ENCODE peak calls at places on chromosomes 11 and 22, in eight cellular contexts. U is adrenal gland, G is fibroblast of lung, X is brain microvascular endothelial cell, V is gastrocnemius medialis, W is stomach, O is GM23338, M is tibial nerve. S is an unnamed sample.

GRCh38 chr11:17694711-17695110 is 24.7 kb upstream of the MYOD1 start:
- DNase-seq in U (no peak), G (no peak), X (no peak), V (no peak), W (no peak), O (no peak), M (no peak), S (no peak)

GRCh38 chr11:125535585-125535984 is 33.7 kb upstream of the EI24 start:
- DNase-seq in U (no peak), G (no peak), X (no peak), V (no peak), W (no peak), O (no peak), M (no peak), S (no peak)

GRCh38 chr11:24559315-24559714 is 62.5 kb downstream of the LUZP2 start:
- DNase-seq in U (no peak), G (no peak), X (no peak), V (no peak), W (no peak), O (no peak), M (no peak), S (no peak)

GRCh38 chr11:86637976-86638375 is 34.4 kb downstream of the ME3 start:
- DNase-seq in U (no peak), G (no peak), X (no peak), V (no peak), W (no peak), O (no peak), M (no peak), S (no peak)

GRCh38 chr22:38230108-38230825 is 28.5 kb downstream of the MAFF start:
- DNase-seq in U (peak; percentile 78), G (peak; percentile 47), X (no peak), V (no peak), W (peak; percentile 82), O (peak; percentile 73), M (no peak), S (no peak)

GRCh38 chr11:113521737-113522517 is 46.7 kb upstream of the DRD2 start:
- DNase-seq in U (peak; percentile 20), G (no peak), X (no peak), V (no peak), W (no peak), O (no peak), M (no peak), S (no peak)

GRCh38 chr22:46108564-46109473 is 41.5 kb upstream of the PPARA start:
- DNase-seq in U (peak; percentile 85), G (no peak), X (no peak), V (no peak), W (peak; percentile 79), O (peak; percentile 30), M (no peak), S (no peak)

GRCh38 chr22:17191163-17191562 is 28.1 kb downstream of the ADA2 start:
- DNase-seq in U (no peak), G (peak; percentile 53), X (peak; percentile 53), V (no peak), W (no peak), O (no peak), M (no peak), S (no peak)

GRCh38 chr11:116371146-116371545 is 401.6 kb downstream of the BUD13 start:
- DNase-seq in U (no peak), G (no peak), X (no peak), V (no peak), W (no peak), O (no peak), M (no peak), S (no peak)

GRCh38 chr11:11025087-11025486 is 167.2 kb upstream of the ZBED5 start:
- DNase-seq in U (no peak), G (peak; percentile 47), X (peak; percentile 67), V (no peak), W (no peak), O (no peak), M (no peak), S (no peak)

GRCh38 chr22:48483764-48484528 is 1343.7 kb downstream of the BRD1 start:
- DNase-seq in U (no peak), G (no peak), X (no peak), V (no peak), W (no peak), O (no peak), M (no peak), S (peak; percentile 38)

GRCh38 chr11:94525933-94526332 is 13.7 kb downstream of the C11orf97 start:
- DNase-seq in U (peak; percentile 84), G (peak; percentile 62), X (peak; percentile 65), V (no peak), W (peak; percentile 88), O (peak; percentile 14), M (peak; percentile 53), S (peak; percentile 90)

GRCh38 chr11:68370211-68371111 is 58.1 kb downstream of the LRP5 start:
- DNase-seq in U (no peak), G (no peak), X (peak; percentile 31), V (no peak), W (no peak), O (no peak), M (no peak), S (no peak)

GRCh38 chr22:16967453-16968217 is 40.4 kb downstream of the GAB4 start:
- DNase-seq in U (no peak), G (no peak), X (no peak), V (no peak), W (no peak), O (no peak), M (no peak), S (no peak)

GRCh38 chr11:37988031-37988430 is 1390.0 kb upstream of the RAG2 start:
- DNase-seq in U (no peak), G (peak; percentile 86), X (peak; percentile 42), V (no peak), W (no peak), O (no peak), M (no peak), S (no peak)

GRCh38 chr22:44711236-44711560 is 9.2 kb downstream of the PRR5 start:
- DNase-seq in U (no peak), G (no peak), X (no peak), V (no peak), W (no peak), O (no peak), M (no peak), S (no peak)

GRCh38 chr22:46072030-46072881 is 78.1 kb upstream of the PPARA start:
- DNase-seq in U (peak; percentile 80), G (no peak), X (no peak), V (no peak), W (peak; percentile 82), O (peak; percentile 60), M (peak; percentile 44), S (peak; percentile 92)

GRCh38 chr11:13215157-13215556 is 62.4 kb upstream of the BMAL1 start:
- DNase-seq in U (no peak), G (peak; percentile 89), X (peak; percentile 83), V (no peak), W (no peak), O (no peak), M (no peak), S (no peak)

DNA sequence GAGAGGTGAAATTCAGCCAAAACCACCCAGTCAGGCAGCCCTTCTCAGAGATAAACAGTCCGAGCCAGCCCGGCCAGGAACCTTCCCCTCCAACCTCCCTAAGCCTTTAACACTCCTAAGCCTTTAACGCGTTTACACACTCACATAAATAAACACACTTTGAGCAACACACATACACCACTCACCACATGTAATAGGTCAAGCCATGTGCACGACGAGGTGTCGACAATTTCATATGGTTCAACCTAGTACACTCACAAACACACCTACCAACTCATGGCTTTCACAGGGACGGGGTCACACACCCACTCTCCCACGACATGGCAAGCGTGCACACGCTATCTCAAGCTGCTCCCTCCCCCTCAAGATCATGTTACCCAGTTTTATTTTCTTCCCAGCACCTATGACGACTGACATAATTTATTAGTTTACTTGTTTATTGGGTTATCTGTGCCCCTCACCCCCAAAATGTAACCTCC is 15.5 kb downstream of the SLC43A1 start:
- DNase-seq in U (no peak), G (no peak), X (no peak), V (no peak), W (no peak), O (no peak), M (no peak), S (no peak)
- H3K27ac ChIP-seq in U (peak overlapping the region; percentile 67), G (peak overlapping the region; percentile 35), X (no peak overlapping the region), V (peak overlapping the region; percentile 95), W (peak overlapping the region; percentile 92), O (peak overlapping the region; percentile 83), M (peak overlapping the region; percentile 66), S (peak overlapping the region; percentile 51)

GRCh38 chr22:22099833-22100812 is 117.5 kb upstream of the TOP3B start:
- DNase-seq in U (no peak), G (no peak), X (peak; percentile 13), V (no peak), W (no peak), O (peak; percentile 50), M (no peak), S (no peak)
- TF ChIP-seq CTCF in U (no peak), G (peak; percentile 14), X (peak; percentile 70), V (no peak), W (no peak), O (peak; percentile 57), M (no peak), S (no peak)

GRCh38 chr11:127998421-127998820 is 588.9 kb downstream of the ETS1 start:
- DNase-seq in U (no peak), G (no peak), X (peak; percentile 17), V (no peak), W (no peak), O (no peak), M (no peak), S (no peak)

GRCh38 chr11:127993788-127994187 is 593.6 kb downstream of the ETS1 start:
- DNase-seq in U (no peak), G (no peak), X (no peak), V (no peak), W (no peak), O (peak; percentile 56), M (no peak), S (no peak)

GRCh38 chr11:127994736-127995135 is 592.6 kb downstream of the ETS1 start:
- DNase-seq in U (no peak), G (peak; percentile 3), X (peak; percentile 16), V (no peak), W (no peak), O (no peak), M (no peak), S (no peak)

GRCh38 chr11:127996825-127997224 is 590.5 kb downstream of the ETS1 start:
- DNase-seq in U (no peak), G (peak; percentile 12), X (no peak), V (no peak), W (no peak), O (no peak), M (no peak), S (no peak)
- H3K27ac ChIP-seq in U (no peak overlapping the region), G (no peak overlapping the region), X (no peak overlapping the region), V (no peak overlapping the region), W (no peak overlapping the region), O (no peak overlapping the region), M (no peak overlapping the region), S (no peak overlapping the region)

GRCh38 chr22:35928273-35928798 is 100.3 kb downstream of the RBFOX2 start:
- DNase-seq in U (no peak), G (no peak), X (no peak), V (no peak), W (no peak), O (no peak), M (no peak), S (no peak)

DNA sequence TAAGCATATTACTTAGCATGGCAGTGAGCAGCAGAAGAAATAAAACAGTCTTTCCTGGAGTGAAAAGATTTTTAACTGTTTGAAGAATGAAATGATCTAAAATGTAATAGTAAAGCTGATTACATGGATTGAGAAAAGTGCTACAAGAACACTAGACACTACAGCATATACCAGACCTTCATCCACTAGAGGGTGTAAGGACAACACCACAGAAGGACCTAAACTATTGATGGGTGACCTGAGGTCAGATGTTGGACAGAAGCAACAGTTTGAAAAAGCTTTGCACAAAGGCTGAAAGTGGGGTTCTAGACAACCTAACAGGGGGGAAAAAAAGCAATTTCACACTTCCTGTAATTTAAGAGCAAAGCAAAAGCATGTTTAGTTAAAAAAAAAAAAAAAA is 97.7 kb downstream of the RBFOX2 start:
- DNase-seq in U (no peak), G (peak; percentile 90), X (peak; percentile 67), V (no peak), W (no peak), O (peak; percentile 56), M (no peak), S (no peak)
- TF ChIP-seq CTCF in U (peak; percentile 91), G (peak; percentile 72), X (peak; percentile 64), V (peak; percentile 54), W (peak; percentile 50), O (peak; percentile 64), M (peak; percentile 58), S (peak; percentile 74)

S was measured in kidney.